ENCODE peak calls at places on chromosomes 4 and X, in four cellular contexts. C is astrocyte, N is suprapubic skin, B is IMR-90. G is an unnamed sample. For H3K4me1, the result is how much of the 10 kb centered on the place peaks cover.

GRCh38 chrX:130770615-130771014 is 132.4 kb downstream of the ENOX2 start:
- DNase-seq in C (peak), N (no peak), B (peak), G (no peak)

GRCh38 chr4:117700111-117700892 is 334.0 kb upstream of the NDST3 start:
- DNase-seq in C (no peak), N (no peak), B (peak), G (no peak)

GRCh38 chr4:77481856-77482255 is 123.8 kb upstream of the CXCL13 start:
- DNase-seq in C (peak), N (no peak), B (no peak), G (no peak)

GRCh38 chrX:30955687-30956086 is 66.6 kb upstream of the TAB3 start:
- DNase-seq in C (no peak), N (no peak), B (no peak), G (no peak)

GRCh38 chr4:76232681-76233080 is 18.8 kb upstream of the FAM47E start:
- DNase-seq in C (no peak), N (no peak), B (no peak), G (no peak)

GRCh38 chr4:39539026-39539690 is 11.9 kb upstream of the UGDH start:
- DNase-seq in C (no peak), N (no peak), B (peak), G (no peak)

GRCh38 chr4:110042540-110043517 is 130.1 kb downstream of the EGF start:
- DNase-seq in C (no peak), N (no peak), B (no peak), G (no peak)

GRCh38 chr4:159129822-159130550 is 27.1 kb downstream of the RAPGEF2 start:
- DNase-seq in C (no peak), N (no peak), B (no peak), G (no peak)

GRCh38 chr4:7212921-7213320 is 20.6 kb downstream of the SORCS2 start:
- DNase-seq in C (no peak), N (no peak), B (no peak), G (no peak)

GRCh38 chrX:110219920-110220319 is 98.0 kb downstream of the AMMECR1 start:
- DNase-seq in C (peak), N (no peak), B (peak), G (no peak)

GRCh38 chrX:38452603-38453002 is 100.2 kb downstream of the OTC start:
- DNase-seq in C (no peak), N (no peak), B (no peak), G (no peak)

GRCh38 chr4:97123573-97123972 is 1019.7 kb downstream of the STPG2 start:
- DNase-seq in C (no peak), N (no peak), B (no peak), G (no peak)

GRCh38 chr4:174173360-174173759 is 110.1 kb downstream of the FBXO8 start:
- DNase-seq in C (no peak), N (no peak), B (no peak), G (no peak)

GRCh38 chr4:89434364-89434988 is 126.9 kb upstream of the GPRIN3 start:
- DNase-seq in C (peak), N (no peak), B (peak), G (no peak)

GRCh38 chr4:1243451-1244080 is 5.4 kb downstream of the CTBP1 start:
- DNase-seq in C (no peak), N (peak), B (no peak), G (no peak)

GRCh38 chr4:36006226-36006625 is 238.1 kb downstream of the ARAP2 start:
- DNase-seq in C (peak), N (no peak), B (peak), G (no peak)

GRCh38 chr4:112296949-112297483 is at the start of gene ALPK1:
- DNase-seq in C (peak), N (no peak), B (peak), G (no peak)

GRCh38 chr4:146124023-146124680 is 51.4 kb upstream of the LSM6 start:
- DNase-seq in C (no peak), N (no peak), B (peak), G (no peak)

GRCh38 chr4:68864438-68865177 is 48.8 kb downstream of the UGT2B10 start:
- DNase-seq in C (no peak), N (no peak), B (no peak), G (no peak)

GRCh38 chr4:165433529-165433928 is 54.7 kb downstream of the CPE start:
- DNase-seq in C (no peak), N (no peak), B (no peak), G (no peak)

GRCh38 chr4:112225157-112225556 is 6.4 kb upstream of the AP1AR start:
- DNase-seq in C (no peak), N (no peak), B (peak), G (no peak)

GRCh38 chrX:49133759-49134158 is 10.2 kb upstream of the GPKOW start:
- DNase-seq in C (no peak), N (no peak), B (no peak), G (no peak)

GRCh38 chrX:39857780-39858179 is 240.0 kb downstream of the BCOR start:
- DNase-seq in C (no peak), N (no peak), B (no peak), G (no peak)

GRCh38 chr4:3337357-3337732 is 44.5 kb downstream of the RGS12 start:
- DNase-seq in C (no peak), N (no peak), B (no peak), G (no peak)
- H3K4me1 ChIP-seq in C (under half), N (under half), B (under half), G (under half)

DNA sequence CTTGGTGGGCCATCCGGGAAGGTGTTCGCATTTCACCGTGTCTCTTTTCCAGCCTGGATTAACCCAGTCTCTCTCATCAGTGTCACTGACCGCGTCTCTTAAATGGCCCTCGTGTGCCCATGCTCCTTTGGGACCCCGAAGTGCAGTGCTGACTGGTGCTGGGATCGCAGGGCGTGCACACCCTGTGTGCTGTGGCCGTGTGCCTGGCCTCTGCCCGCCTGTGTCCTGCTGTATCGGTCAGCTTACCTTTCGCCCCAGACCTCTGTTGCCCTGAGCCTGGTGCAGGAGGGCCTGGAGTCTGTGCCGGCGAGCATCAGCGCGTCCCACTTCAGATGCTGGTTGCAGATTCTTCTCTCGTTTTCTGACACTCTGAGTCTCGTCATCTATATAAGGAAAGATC is 68.3 kb upstream of the HGFAC start:
- DNase-seq in C (no peak), N (no peak), B (no peak), G (no peak)
- H3K4me3 ChIP-seq in C (no peak), N (no peak), B (no peak), G (no peak)

GRCh38 chrX:8455600-8455999 is 9.0 kb upstream of the VCX3B start:
- DNase-seq in C (no peak), N (no peak), B (no peak), G (no peak)
- TF ChIP-seq CTCF in C (no peak), N (no peak), B (no peak), G (no peak)

DNA sequence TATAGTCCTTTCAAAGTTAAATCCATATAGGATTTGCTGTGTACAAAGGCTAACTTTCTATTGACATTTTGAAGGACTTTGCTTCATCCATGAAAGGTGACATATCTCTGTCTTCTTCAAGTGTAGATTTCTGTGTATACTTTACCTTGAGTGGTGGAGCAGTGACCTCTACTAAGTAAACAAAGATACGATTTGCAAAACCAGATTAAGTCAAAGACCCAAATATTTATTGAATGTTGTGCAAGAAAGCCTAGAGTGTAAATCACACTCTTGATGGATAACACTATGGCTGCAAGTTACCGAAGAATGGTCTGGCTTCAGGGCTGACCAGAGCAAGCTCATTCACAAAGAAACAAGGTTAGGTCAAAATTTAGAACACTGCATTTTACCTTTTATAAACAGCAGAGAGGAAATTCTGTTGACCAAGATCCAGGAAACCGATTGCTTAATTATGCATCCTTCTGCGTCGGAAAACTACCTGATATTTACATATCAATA is 5.4 kb upstream of the FGG start:
- DNase-seq in C (no peak), N (no peak), B (no peak), G (no peak)
- H3K4me1 ChIP-seq in C (under half), N (under half), B (under half), G (under half)

DNA sequence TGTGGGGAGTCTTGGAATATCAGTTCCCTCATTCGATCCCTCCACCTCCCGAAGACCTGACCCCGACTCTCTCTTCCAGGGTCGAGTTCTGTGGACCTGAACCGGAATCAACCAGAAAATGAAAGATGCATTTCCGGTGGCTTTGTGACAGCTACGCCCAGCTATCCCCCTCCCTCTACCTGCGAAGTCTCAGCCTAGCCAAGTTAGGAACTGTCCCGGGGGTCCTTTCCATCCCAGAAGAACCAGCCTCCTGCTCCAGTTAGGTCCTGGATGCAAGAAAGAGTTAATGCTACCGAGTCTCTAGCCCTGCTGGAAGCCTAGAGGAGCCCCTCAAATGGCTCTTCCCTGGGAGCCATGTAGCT is 13.4 kb upstream of the ETDC start:
- DNase-seq in C (no peak), N (no peak), B (no peak), G (no peak)
- H3K4me3 ChIP-seq in C (peak), N (peak), B (peak), G (peak)